ENCODE peak calls at places on chromosomes 3 and 15, in ten cellular contexts. J is small intestine, F is HL-60, O is uterus, Q is cardiac muscle cell, D is tibial artery, L is fibroblast of lung, S is Panc1, H is body of pancreas, G is K562. U is an unnamed sample. For H3K27me3, the result is how much of the 10 kb centered on the place peaks cover.

GRCh38 chr3:165642761-165643432 is 194.3 kb downstream of the BCHE start:
- DNase-seq in S (peak), L (peak), O (peak), F (no peak), Q (peak), J (peak), H (peak), G (no peak), D (peak), U (no peak)

GRCh38 chr15:65208656-65209055 is 2.6 kb downstream of the CILP start:
- DNase-seq in S (no peak), F (no peak), G (no peak), O (no peak), L (no peak), H (no peak), D (no peak), J (no peak), Q (no peak), U (no peak)

GRCh38 chr3:14913926-14914776 is 33.2 kb upstream of the NR2C2 start:
- DNase-seq in H (no peak), D (no peak), Q (no peak), F (no peak), O (no peak), L (no peak), S (no peak), G (no peak), J (no peak), U (no peak)

GRCh38 chr3:182794806-182795369 is 1.6 kb downstream of the ATP11B start:
- DNase-seq in Q (peak), G (no peak), S (no peak), L (peak), O (no peak), H (no peak), J (peak), D (no peak), F (no peak), U (no peak)

GRCh38 chr15:84969257-84969656 is 12.4 kb upstream of the PDE8A start:
- DNase-seq in D (no peak), G (no peak), J (no peak), S (no peak), Q (no peak), F (no peak), O (no peak), H (no peak), L (no peak), U (no peak)

GRCh38 chr15:38555686-38556334 is 8.8 kb downstream of the RASGRP1 start:
- DNase-seq in S (no peak), J (no peak), Q (peak), H (no peak), O (no peak), G (no peak), F (no peak), L (no peak), D (no peak), U (no peak)

GRCh38 chr3:145981057-145981456 is 179.9 kb downstream of the PLOD2 start:
- DNase-seq in D (no peak), F (no peak), H (no peak), O (no peak), G (no peak), J (no peak), Q (no peak), L (no peak), S (no peak), U (no peak)

GRCh38 chr15:29090617-29091466 is 178.8 kb downstream of the NSMCE3 start:
- DNase-seq in Q (peak), O (no peak), F (peak), G (peak), H (no peak), L (peak), S (no peak), J (no peak), D (peak), U (no peak)

GRCh38 chr15:33960160-33960559 is 8.1 kb upstream of the CHRM5 start:
- DNase-seq in G (no peak), O (no peak), S (no peak), F (peak), H (no peak), Q (peak), J (no peak), L (no peak), D (no peak), U (no peak)

GRCh38 chr3:62260655-62261054 is 112.7 kb downstream of the FEZF2 start:
- DNase-seq in F (no peak), H (no peak), G (no peak), J (no peak), S (no peak), O (no peak), L (no peak), Q (no peak), D (no peak), U (no peak)

GRCh38 chr3:65146149-65146548 is 458.3 kb upstream of the ADAMTS9 start:
- DNase-seq in S (no peak), H (peak), D (no peak), Q (no peak), J (no peak), L (peak), F (no peak), O (no peak), G (no peak), U (no peak)

GRCh38 chr3:151561878-151562277 is 101.0 kb upstream of the IGSF10 start:
- DNase-seq in D (no peak), J (no peak), Q (peak), G (no peak), F (no peak), H (no peak), S (no peak), L (no peak), O (no peak), U (no peak)

GRCh38 chr15:52076889-52077781 is 35.4 kb downstream of the BCL2L10 start:
- DNase-seq in S (peak), O (no peak), L (peak), H (no peak), F (no peak), G (no peak), J (peak), Q (peak), D (no peak), U (no peak)

GRCh38 chr3:42660898-42661297 is 7.4 kb downstream of the ZBTB47 start:
- DNase-seq in G (peak), H (no peak), O (no peak), F (peak), Q (no peak), J (no peak), D (no peak), L (no peak), S (no peak), U (peak)

GRCh38 chr3:107430214-107431047 is 53.2 kb downstream of the CCDC54 start:
- DNase-seq in F (no peak), G (no peak), J (peak), D (peak), Q (peak), H (no peak), O (peak), L (peak), S (no peak), U (peak)

GRCh38 chr3:187963003-187963676 is 190.8 kb upstream of the LPP start:
- DNase-seq in G (no peak), Q (no peak), S (no peak), H (no peak), L (no peak), O (no peak), J (no peak), D (no peak), F (no peak), U (no peak)

GRCh38 chr3:31980530-31981205 is 394 bp downstream of the OSBPL10 start:
- DNase-seq in S (no peak), L (peak), H (peak), F (peak), G (no peak), O (peak), J (peak), Q (peak), D (peak), U (peak)

GRCh38 chr15:92033319-92033718 is 179.8 kb downstream of the SLCO3A1 start:
- DNase-seq in H (no peak), G (no peak), D (no peak), L (no peak), J (no peak), F (peak), Q (no peak), S (no peak), O (no peak), U (no peak)

GRCh38 chr3:69325151-69325550 is 60.7 kb downstream of the FRMD4B start:
- DNase-seq in Q (no peak), J (no peak), F (no peak), G (no peak), O (no peak), D (no peak), H (no peak), L (no peak), S (no peak), U (no peak)

GRCh38 chr3:194270627-194271458 is 80.3 kb downstream of the CPN2 start:
- DNase-seq in H (peak), G (no peak), J (peak), L (peak), F (no peak), S (no peak), D (peak), Q (peak), O (peak), U (peak)

GRCh38 chr3:12896206-12896697 is 54.9 kb upstream of the RPL32 start:
- DNase-seq in Q (peak), D (no peak), L (no peak), H (no peak), G (peak), F (peak), S (no peak), O (no peak), J (no peak), U (peak)

GRCh38 chr3:8519774-8520448 is 18.3 kb downstream of the LMCD1 start:
- DNase-seq in L (no peak), D (no peak), H (no peak), O (no peak), J (no peak), Q (no peak), S (no peak), G (no peak), F (no peak), U (no peak)

GRCh38 chr3:8891774-8892173 is 71.5 kb downstream of the RAD18 start:
- DNase-seq in J (no peak), L (no peak), H (no peak), O (no peak), G (no peak), S (no peak), Q (no peak), F (no peak), D (no peak), U (no peak)

GRCh38 chr3:197718904-197719303 is 17.8 kb downstream of the RUBCN start:
- DNase-seq in O (no peak), J (peak), H (peak), G (no peak), F (no peak), D (no peak), Q (peak), L (peak), S (peak), U (no peak)

GRCh38 chr3:185065059-185065458 is 87.8 kb downstream of the C3orf70 start:
- DNase-seq in J (peak), H (no peak), S (no peak), O (no peak), L (no peak), F (no peak), G (no peak), D (no peak), Q (no peak), U (no peak)

GRCh38 chr3:185066251-185066650 is 86.6 kb downstream of the C3orf70 start:
- DNase-seq in Q (no peak), O (no peak), D (no peak), F (no peak), J (no peak), L (no peak), G (no peak), S (no peak), H (no peak), U (no peak)

GRCh38 chr3:185060655-185061054 is 92.2 kb downstream of the C3orf70 start:
- DNase-seq in J (no peak), L (no peak), G (no peak), F (no peak), H (no peak), Q (no peak), D (no peak), O (no peak), S (no peak), U (no peak)

GRCh38 chr3:185062221-185062620 is 90.6 kb downstream of the C3orf70 start:
- DNase-seq in D (no peak), L (no peak), G (no peak), Q (no peak), O (no peak), J (no peak), H (no peak), S (no peak), F (no peak), U (no peak)

DNA sequence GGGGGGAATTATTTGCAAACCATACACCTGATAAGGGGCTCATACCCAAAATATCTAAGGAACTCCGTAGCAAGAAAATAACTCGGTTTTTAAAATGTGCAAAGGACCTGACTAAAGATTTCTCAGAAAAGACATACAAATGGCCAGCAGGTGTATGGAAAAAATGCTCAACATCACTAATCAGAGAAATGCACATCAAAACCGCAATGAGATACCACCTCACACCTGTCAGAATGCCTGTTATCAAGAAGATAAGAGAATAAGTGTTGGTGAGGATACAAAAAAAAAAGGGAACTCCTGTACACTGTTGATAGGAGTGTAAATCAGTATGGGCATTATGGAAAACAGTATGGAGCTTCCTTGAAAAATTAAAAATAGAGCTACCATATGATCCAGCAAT is 89.4 kb downstream of the C3orf70 start:
- DNase-seq in D (no peak), H (no peak), J (no peak), Q (no peak), O (no peak), F (no peak), S (no peak), G (no peak), L (no peak), U (no peak)
- H3K4me3 ChIP-seq in D (no peak), H (no peak), J (no peak), Q (no peak), O (no peak), F (no peak), S (no peak), G (no peak), L (no peak), U (no peak)

DNA sequence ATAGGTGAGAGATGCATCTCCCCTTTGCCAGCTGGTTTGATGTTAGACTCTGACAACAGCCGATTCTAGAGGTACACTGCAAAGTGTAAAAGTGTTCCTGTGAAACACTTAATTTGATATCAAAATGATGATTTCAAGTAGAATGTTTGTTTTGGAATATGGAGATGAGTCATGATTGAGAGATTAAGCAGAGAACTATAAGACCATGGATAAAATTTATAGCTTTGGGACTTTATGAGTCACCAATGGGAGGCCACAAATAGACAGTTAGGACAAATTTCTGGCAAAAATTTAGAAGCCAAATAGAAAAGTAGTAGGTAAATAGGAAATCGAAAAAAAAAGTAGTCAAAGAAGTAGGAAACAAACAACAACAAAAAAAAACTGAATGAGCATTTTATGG is 672.5 kb downstream of the NSUN3 start:
- DNase-seq in O (no peak), F (no peak), Q (no peak), D (no peak), S (no peak), L (no peak), H (no peak), G (no peak), J (no peak), U (no peak)
- H3K27me3 ChIP-seq in O (under half), F (under half), Q (under half), D (under half), S (under half), L (under half), H (under half), G (under half), J (under half), U (under half)

GRCh38 chr3:195916291-195916690 is 7.9 kb upstream of the TNK2 start:
- DNase-seq in H (no peak), O (no peak), D (no peak), S (no peak), F (no peak), Q (no peak), L (no peak), J (no peak), G (no peak), U (no peak)

GRCh38 chr3:195911946-195912270 is 3.6 kb upstream of the TNK2 start:
- DNase-seq in D (no peak), S (no peak), L (no peak), H (no peak), F (no peak), O (no peak), G (no peak), Q (no peak), J (no peak), U (no peak)

GRCh38 chr3:195914648-195915473 is 6.5 kb upstream of the TNK2 start:
- DNase-seq in S (peak), G (peak), O (peak), D (peak), F (peak), Q (peak), L (peak), J (peak), H (peak), U (peak)

GRCh38 chr3:195911041-195911945 is 2.9 kb upstream of the TNK2 start:
- DNase-seq in O (no peak), D (no peak), L (no peak), H (no peak), S (no peak), F (no peak), G (no peak), Q (no peak), J (no peak), U (no peak)

GRCh38 chr3:195913382-195913781 is 5.0 kb upstream of the TNK2 start:
- DNase-seq in F (no peak), D (no peak), L (no peak), J (no peak), G (no peak), H (no peak), Q (no peak), O (no peak), S (no peak), U (no peak)
- H3K27ac ChIP-seq in F (no peak), D (peak), L (no peak), J (no peak), G (no peak), H (no peak), Q (no peak), O (no peak), S (no peak), U (no peak)

GRCh38 chr15:74175271-74176191 is 2.0 kb downstream of the ISLR start:
- DNase-seq in G (no peak), H (no peak), F (no peak), L (no peak), D (peak), O (peak), J (no peak), Q (no peak), S (no peak), U (no peak)
- H3K4me3 ChIP-seq in G (no peak), H (no peak), F (no peak), L (no peak), D (peak), O (peak), J (no peak), Q (no peak), S (no peak), U (no peak)

GRCh38 chr3:111915905-111916304 is 56.8 kb downstream of the PHLDB2 start:
- DNase-seq in G (no peak), L (no peak), Q (peak), O (no peak), D (no peak), H (no peak), S (no peak), F (no peak), J (no peak), U (no peak)

GRCh38 chr3:111923821-111924220 is 55.0 kb upstream of the ABHD10 start:
- DNase-seq in G (no peak), H (no peak), F (no peak), D (no peak), L (no peak), O (no peak), J (no peak), S (no peak), Q (no peak), U (no peak)

GRCh38 chr3:111917300-111917699 is 58.2 kb downstream of the PHLDB2 start:
- DNase-seq in D (no peak), L (no peak), G (no peak), O (no peak), Q (peak), F (no peak), H (no peak), J (peak), S (no peak), U (no peak)

GRCh38 chr3:111923095-111923771 is 55.6 kb upstream of the ABHD10 start:
- DNase-seq in J (no peak), G (no peak), D (no peak), O (no peak), L (no peak), Q (no peak), H (no peak), F (no peak), S (no peak), U (no peak)

GRCh38 chr3:111919370-111920065 is 59.3 kb upstream of the ABHD10 start:
- DNase-seq in D (no peak), O (no peak), H (no peak), L (no peak), Q (no peak), J (no peak), G (no peak), S (no peak), F (no peak), U (no peak)
- H3K27me3 ChIP-seq in D (under half), O (under half), H (under half), L (under half), Q (under half), J (under half), G (under half), S (under half), F (under half), U (under half)

GRCh38 chr3:38031022-38031994 is 1.9 kb upstream of the PLCD1 start:
- DNase-seq in L (no peak), S (no peak), J (peak), H (peak), Q (peak), O (no peak), D (peak), G (no peak), F (no peak), U (no peak)
- H3K27ac ChIP-seq in L (no peak), S (no peak), J (no peak), H (no peak), Q (no peak), O (peak), D (peak), G (no peak), F (no peak), U (no peak)

U was measured in right cardiac atrium.